ENCODE peak calls at places on chromosomes 5 and 9, in eight cellular contexts. R is AG08396; L is stimulated activated CD8-positive, alpha-beta memory T cell treated with anti-CD3 and anti-CD28 coated beads, Interleukin-15, amount 100 ng/mL, for 24 hours; F is CD4-positive, alpha-beta T cell; U is brain microvascular endothelial cell; O is activated CD4-positive, CD25-positive, alpha-beta regulatory T cell; K is GDM1; A is iPS DF 6.9. M is an unnamed sample.

GRCh38 chr5:150615141-150615699 is 25.2 kb upstream of the SYNPO start:
- DNase-seq in R (peak), L (no peak), F (no peak), U (peak), O (no peak), K (no peak), A (no peak), M (no peak)

GRCh38 chr9:27701664-27702063 is 128.4 kb upstream of the C9orf72 start:
- DNase-seq in R (no peak), L (no peak), F (no peak), U (peak), O (no peak), K (no peak), A (no peak), M (no peak)

GRCh38 chr9:136990233-136990911 is 1.9 kb upstream of the PAXX start:
- DNase-seq in R (no peak), L (no peak), F (no peak), U (no peak), O (no peak), K (no peak), A (no peak), M (no peak)

GRCh38 chr5:8905021-8905420 is 640.9 kb downstream of the SEMA5A start:
- DNase-seq in R (no peak), L (no peak), F (no peak), U (peak), O (no peak), K (no peak), A (no peak), M (no peak)

GRCh38 chr5:97121848-97122247 is 20.6 kb downstream of the LIX1 start:
- DNase-seq in R (no peak), L (no peak), F (no peak), U (no peak), O (no peak), K (no peak), A (no peak), M (no peak)

GRCh38 chr5:149063017-149063687 is at the start of gene SH3TC2:
- DNase-seq in R (peak), L (no peak), F (no peak), U (peak), O (no peak), K (peak), A (peak), M (peak)

GRCh38 chr9:131627326-131627845 is 82.1 kb downstream of the PRRT1B start:
- DNase-seq in R (no peak), L (no peak), F (no peak), U (peak), O (no peak), K (no peak), A (no peak), M (no peak)

GRCh38 chr5:52895572-52896296 is 93.4 kb upstream of the ITGA2 start:
- DNase-seq in R (no peak), L (no peak), F (no peak), U (no peak), O (no peak), K (no peak), A (no peak), M (no peak)

GRCh38 chr5:658103-658502 is 35.0 kb downstream of the TPPP start:
- DNase-seq in R (no peak), L (no peak), F (no peak), U (peak), O (no peak), K (no peak), A (no peak), M (no peak)

GRCh38 chr5:81633471-81633870 is 117.4 kb downstream of the SSBP2 start:
- DNase-seq in R (no peak), L (no peak), F (no peak), U (no peak), O (no peak), K (no peak), A (no peak), M (no peak)

GRCh38 chr5:81207009-81207408 is 26.1 kb upstream of the CKMT2 start:
- DNase-seq in R (peak), L (no peak), F (no peak), U (peak), O (no peak), K (no peak), A (no peak), M (no peak)

GRCh38 chr5:169027456-169028118 is 273.4 kb downstream of the SLIT3 start:
- DNase-seq in R (no peak), L (no peak), F (no peak), U (no peak), O (no peak), K (no peak), A (no peak), M (no peak)

GRCh38 chr5:133995903-133996563 is 8.7 kb downstream of the VDAC1 start:
- DNase-seq in R (no peak), L (no peak), F (no peak), U (no peak), O (no peak), K (no peak), A (no peak), M (no peak)

GRCh38 chr9:92026206-92027002 is 76.4 kb upstream of the ROR2 start:
- DNase-seq in R (no peak), L (no peak), F (no peak), U (no peak), O (no peak), K (no peak), A (no peak), M (no peak)

GRCh38 chr5:168898261-168898911 is 319.2 kb upstream of the PANK3 start:
- DNase-seq in R (no peak), L (no peak), F (no peak), U (no peak), O (no peak), K (no peak), A (no peak), M (no peak)